ENCODE peak calls at places on chromosomes 16 and 17, in ten cellular contexts. Y, S, E, C, F, W, G, B, P and I are unnamed samples.

GRCh38 chr17:6555331-6556120 is 829 bp downstream of the PITPNM3 start:
- DNase-seq in W (peak), G (peak), S (peak), P (no peak), Y (no peak), B (no peak), E (peak), C (peak), F (peak), I (peak)

GRCh38 chr17:62720126-62720850 is 87.8 kb downstream of the MARCHF10 start:
- DNase-seq in Y (no peak), G (peak), E (no peak), B (no peak), S (no peak), F (no peak), W (no peak), C (peak), P (no peak), I (peak)

GRCh38 chr16:49281843-49282642 is 405 bp upstream of the CBLN1 start:
- DNase-seq in Y (peak), P (peak), W (peak), B (peak), E (peak), C (peak), F (peak), G (no peak), S (peak), I (no peak)

GRCh38 chr16:46830417-46830901 is 521 bp downstream of the C16orf87 start:
- DNase-seq in F (no peak), E (peak), S (peak), G (peak), C (no peak), Y (peak), W (peak), B (no peak), P (no peak), I (no peak)

GRCh38 chr17:31398381-31399275 is 7.2 kb downstream of the RAB11FIP4 start:
- DNase-seq in S (no peak), W (no peak), G (no peak), E (no peak), Y (no peak), F (no peak), P (no peak), B (peak), C (no peak), I (no peak)

GRCh38 chr17:34706029-34706428 is 126.6 kb downstream of the TMEM132E start:
- DNase-seq in B (no peak), G (no peak), E (no peak), W (no peak), S (peak), P (no peak), C (no peak), Y (no peak), F (peak), I (peak)

GRCh38 chr17:38460716-38461650 is 32.7 kb downstream of the ARHGAP23 start:
- DNase-seq in C (no peak), P (no peak), E (no peak), Y (no peak), B (no peak), F (no peak), G (no peak), W (no peak), S (no peak), I (no peak)

GRCh38 chr17:74757931-74758845 is 9.8 kb downstream of the NHERF1 start:
- DNase-seq in S (no peak), P (no peak), Y (no peak), G (no peak), E (no peak), C (no peak), F (no peak), B (no peak), W (no peak), I (peak)

GRCh38 chr16:29845656-29846055 is 17.4 kb downstream of the CDIPT start:
- DNase-seq in S (no peak), P (no peak), E (no peak), W (no peak), Y (no peak), B (no peak), C (no peak), F (no peak), G (no peak), I (no peak)

GRCh38 chr17:7560172-7561027 is 1.3 kb upstream of the SENP3 start:
- DNase-seq in S (no peak), B (peak), Y (peak), G (peak), W (peak), P (no peak), E (peak), F (no peak), C (peak), I (peak)

GRCh38 chr16:23491490-23492391 is 18.6 kb downstream of the GGA2 start:
- DNase-seq in Y (no peak), S (peak), B (no peak), P (no peak), C (peak), W (peak), F (no peak), G (no peak), E (no peak), I (no peak)

GRCh38 chr16:73268311-73268997 is 220.5 kb upstream of the ZFHX3 start:
- DNase-seq in G (peak), S (no peak), P (no peak), B (peak), W (peak), Y (no peak), F (no peak), E (no peak), C (no peak), I (no peak)

GRCh38 chr16:3988824-3989223 is 108.3 kb upstream of the CREBBP start:
- DNase-seq in P (no peak), S (no peak), G (no peak), B (no peak), Y (no peak), W (no peak), C (no peak), E (no peak), F (no peak), I (no peak)

GRCh38 chr17:3660311-3660891 is 8.0 kb downstream of the TAX1BP3 start:
- DNase-seq in E (no peak), C (no peak), F (no peak), G (no peak), W (no peak), Y (no peak), S (no peak), P (no peak), B (no peak), I (no peak)

GRCh38 chr17:8275421-8276290 is 12.8 kb upstream of the RANGRF start:
- DNase-seq in P (no peak), F (no peak), C (no peak), E (peak), B (peak), S (no peak), W (no peak), G (no peak), Y (no peak), I (no peak)

GRCh38 chr16:8376430-8376829 is 213.9 kb downstream of the TMEM114 start:
- DNase-seq in W (no peak), B (no peak), G (no peak), P (no peak), F (no peak), S (no peak), C (no peak), Y (no peak), E (no peak), I (no peak)

GRCh38 chr17:3512512-3513171 is 36.8 kb downstream of the ASPA start:
- DNase-seq in P (no peak), W (peak), E (peak), G (no peak), Y (no peak), B (no peak), C (no peak), S (no peak), F (peak), I (no peak)

GRCh38 chr17:1627219-1627986 is 1.2 kb downstream of the SLC43A2 start:
- DNase-seq in B (no peak), C (no peak), Y (peak), G (no peak), W (no peak), S (no peak), P (no peak), F (no peak), E (peak), I (no peak)

GRCh38 chr17:17677299-17678040 is 3.8 kb upstream of the RAI1 start:
- DNase-seq in Y (no peak), E (no peak), P (no peak), C (no peak), W (no peak), F (no peak), G (no peak), S (no peak), B (no peak), I (no peak)

GRCh38 chr16:82639666-82640336 is 13.0 kb downstream of the CDH13 start:
- DNase-seq in C (peak), G (peak), W (peak), S (peak), B (no peak), Y (peak), E (peak), P (peak), F (no peak), I (peak)